ENCODE peak calls at places on chromosomes 4 and X, in five cellular contexts. T is mucosa of gallbladder, S is Right ventricle myocardium superior, J is GM13977, M is amniotic stem cell. R is an unnamed sample.

GRCh38 chrX:9913041-9913440 is 54.1 kb upstream of the CLDN34 start:
- DNase-seq in T (no peak), S (no peak), J (no peak), M (no peak), R (no peak)

GRCh38 chrX:118847676-118848075 is 24.1 kb downstream of the ZCCHC12 start:
- DNase-seq in T (no peak), S (no peak), J (peak), M (peak), R (peak)

GRCh38 chr4:67929447-67929846 is 33.8 kb downstream of the TMPRSS11A start:
- DNase-seq in T (no peak), S (no peak), J (no peak), M (peak), R (no peak)

GRCh38 chrX:100447563-100448397 is 37.7 kb upstream of the PCDH19 start:
- DNase-seq in T (peak), S (peak), J (peak), M (no peak), R (no peak)

GRCh38 chr4:78704981-78705757 is 71.0 kb upstream of the BMP2K start:
- DNase-seq in T (no peak), S (no peak), J (no peak), M (peak), R (no peak)

GRCh38 chr4:144449623-144450022 is 196.3 kb upstream of the HHIP start:
- DNase-seq in T (no peak), S (peak), J (no peak), M (no peak), R (no peak)

GRCh38 chrX:107135076-107135964 is 16.7 kb upstream of the RBM41 start:
- DNase-seq in T (peak), S (no peak), J (no peak), M (no peak), R (no peak)

GRCh38 chrX:102624105-102624504 is 24.8 kb downstream of the ARMCX5 start:
- DNase-seq in T (no peak), S (no peak), J (no peak), M (no peak), R (no peak)

GRCh38 chr4:81405900-81406401 is 65.8 kb downstream of the RASGEF1B start:
- DNase-seq in T (peak), S (no peak), J (peak), M (peak), R (peak)

GRCh38 chr4:181688886-181689285 is 554.3 kb upstream of the TENM3 start:
- DNase-seq in T (no peak), S (no peak), J (no peak), M (no peak), R (no peak)

GRCh38 chrX:101229155-101229554 is 9.6 kb downstream of the DRP2 start:
- DNase-seq in T (no peak), S (no peak), J (no peak), M (no peak), R (no peak)

GRCh38 chr4:106818764-106819163 is 217.3 kb downstream of the DKK2 start:
- DNase-seq in T (no peak), S (no peak), J (no peak), M (no peak), R (no peak)

GRCh38 chr4:78517050-78517652 is 34.4 kb upstream of the ANXA3 start:
- DNase-seq in T (no peak), S (no peak), J (no peak), M (peak), R (no peak)

GRCh38 chr4:185782523-185782922 is 29.5 kb downstream of the SORBS2 start:
- DNase-seq in T (no peak), S (no peak), J (no peak), M (no peak), R (no peak)

GRCh38 chr4:121666091-121666679 is 30.6 kb downstream of the ANXA5 start:
- DNase-seq in T (no peak), S (peak), J (no peak), M (no peak), R (no peak)

GRCh38 chr4:7861440-7861881 is 78.2 kb downstream of the AFAP1 start:
- DNase-seq in T (no peak), S (peak), J (no peak), M (peak), R (no peak)

GRCh38 chr4:139665690-139666529 is at the start of gene MGST2:
- DNase-seq in T (peak), S (peak), J (peak), M (no peak), R (peak)

GRCh38 chr4:72375050-72375736 is 193.8 kb downstream of the ADAMTS3 start:
- DNase-seq in T (no peak), S (no peak), J (no peak), M (peak), R (no peak)

GRCh38 chrX:129773649-129774458 is 5.9 kb upstream of the SASH3 start:
- DNase-seq in T (no peak), S (no peak), J (no peak), M (no peak), R (no peak)

GRCh38 chr4:102514298-102514964 is 13.3 kb downstream of the NFKB1 start:
- DNase-seq in T (no peak), S (no peak), J (no peak), M (no peak), R (no peak)

GRCh38 chr4:65007841-65008439 is 598.7 kb upstream of the TECRL start:
- DNase-seq in T (no peak), S (no peak), J (peak), M (no peak), R (no peak)

GRCh38 chrX:132564026-132564425 is 75.2 kb upstream of the MBNL3 start:
- DNase-seq in T (no peak), S (no peak), J (no peak), M (no peak), R (no peak)

GRCh38 chr4:76738081-76738931 is 159.6 kb downstream of the SOWAHB start:
- DNase-seq in T (no peak), S (no peak), J (no peak), M (peak), R (no peak)

GRCh38 chrX:80423744-80424143 is 3.5 kb downstream of the TENT5D start:
- DNase-seq in T (no peak), S (no peak), J (no peak), M (no peak), R (no peak)

GRCh38 chr4:26192921-26193894 is 127.6 kb upstream of the RBPJ start:
- DNase-seq in T (no peak), S (no peak), J (peak), M (no peak), R (no peak)